ENCODE peak calls at places on chromosomes 11 and 22, in four cellular contexts. E is IMR-90, O is T-helper 22 cell, W is frontal cortex. B is an unnamed sample.

GRCh38 chr11:14642453-14642852 is 1.2 kb upstream of the PDE3B start:
- DNase-seq in O (no peak), W (no peak), E (no peak), B (no peak)

GRCh38 chr22:49005557-49005956 is 822.1 kb downstream of the BRD1 start:
- DNase-seq in O (no peak), E (no peak), W (no peak), B (no peak)

GRCh38 chr11:77294040-77294439 is 7.4 kb downstream of the GDPD4 start:
- DNase-seq in O (no peak), E (no peak), W (no peak), B (no peak)

GRCh38 chr11:76810151-76810853 is 27.1 kb downstream of the TSKU start:
- DNase-seq in W (no peak), E (no peak), O (no peak), B (peak; percentile 29)

GRCh38 chr11:25876456-25876965 is 455.4 kb upstream of the ANO3 start:
- DNase-seq in W (no peak), E (no peak), O (no peak), B (no peak)

GRCh38 chr11:68373810-68374501 is 61.6 kb downstream of the LRP5 start:
- DNase-seq in O (no peak), E (peak; percentile 15), W (peak; percentile 71), B (peak; percentile 50)

GRCh38 chr11:36041988-36042606 is 98.2 kb downstream of the LDLRAD3 start:
- DNase-seq in W (no peak), O (no peak), E (no peak), B (peak; percentile 22)

GRCh38 chr11:11977206-11977938 is 31.1 kb downstream of the DKK3 start:
- DNase-seq in W (no peak), E (peak; percentile 96), O (no peak), B (peak; percentile 94)

GRCh38 chr22:24153353-24153752 is 27.9 kb upstream of the SUSD2 start:
- DNase-seq in E (peak; percentile 69), W (no peak), O (peak; percentile 11), B (peak; percentile 50)

GRCh38 chr11:27717801-27718229 is 17.6 kb upstream of the BDNF start:
- DNase-seq in O (no peak), W (no peak), E (no peak), B (no peak)

GRCh38 chr11:61080526-61080925 is 21.8 kb upstream of the CD5 start:
- DNase-seq in W (no peak), E (no peak), O (no peak), B (no peak)

GRCh38 chr11:66011239-66011784 is 496 bp upstream of the CST6 start:
- DNase-seq in O (no peak), E (peak; percentile 53), W (no peak), B (peak; percentile 67)

GRCh38 chr22:24510694-24511625 is 15.8 kb downstream of the UPB1 start:
- DNase-seq in E (peak; percentile 68), W (no peak), O (no peak), B (peak; percentile 71)

GRCh38 chr11:12117200-12117995 is 7.0 kb downstream of the MICAL2 start:
- DNase-seq in O (no peak), W (no peak), E (peak; percentile 76), B (no peak)

GRCh38 chr11:27757953-27758352 is 57.7 kb upstream of the BDNF start:
- DNase-seq in W (no peak), O (no peak), E (peak; percentile 75), B (peak; percentile 87)

GRCh38 chr11:108286956-108287355 is 64.1 kb downstream of the ATM start:
- DNase-seq in E (no peak), O (no peak), W (no peak), B (no peak)